ENCODE peak calls at places on chromosomes 3 and 15, in four cellular contexts. G, F, X and O are unnamed samples.

GRCh38 chr3:106056919-106057318 is 188.1 kb upstream of the CBLB start:
- DNase-seq in G (no peak), F (no peak), X (no peak), O (no peak)

GRCh38 chr3:168040624-168041208 is 55.0 kb downstream of the GOLIM4 start:
- DNase-seq in G (no peak), F (peak; percentile 45), X (peak; percentile 39), O (no peak)

GRCh38 chr3:172155880-172156279 is 116.5 kb downstream of the FNDC3B start:
- DNase-seq in G (no peak), F (no peak), X (no peak), O (no peak)

GRCh38 chr15:40964006-40964405 is 10.7 kb downstream of the CHAC1 start:
- DNase-seq in G (no peak), F (no peak), X (no peak), O (no peak)

GRCh38 chr3:120420855-120421570 is 29.8 kb downstream of the FSTL1 start:
- DNase-seq in G (no peak), F (no peak), X (peak; percentile 35), O (no peak)

GRCh38 chr15:40122239-40122638 is 13.6 kb upstream of the BMF start:
- DNase-seq in G (no peak), F (no peak), X (no peak), O (no peak)

GRCh38 chr3:47394867-47395266 is 14.0 kb downstream of the PTPN23 start:
- DNase-seq in G (no peak), F (no peak), X (no peak), O (no peak)

GRCh38 chr3:128480278-128480677 is 12.7 kb downstream of the GATA2 start:
- DNase-seq in G (no peak), F (no peak), X (no peak), O (no peak)

GRCh38 chr3:65170357-65171090 is 482.7 kb upstream of the ADAMTS9 start:
- DNase-seq in G (peak; percentile 59), F (no peak), X (peak; percentile 94), O (no peak)

GRCh38 chr3:178203152-178203551 is 333.1 kb upstream of the KCNMB2 start:
- DNase-seq in G (no peak), F (no peak), X (no peak), O (no peak)

GRCh38 chr3:59189561-59190338 is 139.9 kb upstream of the CFAP20DC start:
- DNase-seq in G (no peak), F (no peak), X (no peak), O (no peak)

GRCh38 chr15:91426412-91426811 is 326.4 kb downstream of the SV2B start:
- DNase-seq in G (no peak), F (no peak), X (no peak), O (no peak)

GRCh38 chr15:32636908-32637567 is 4.5 kb upstream of the SCG5 start:
- DNase-seq in G (no peak), F (no peak), X (no peak), O (no peak)

GRCh38 chr3:87033205-87033604 is 42.3 kb upstream of the VGLL3 start:
- DNase-seq in G (no peak), F (no peak), X (no peak), O (no peak)

GRCh38 chr3:177377166-177377565 is 179.9 kb upstream of the TBL1XR1 start:
- DNase-seq in G (no peak), F (no peak), X (no peak), O (no peak)

GRCh38 chr15:67969892-67970291 is 84.2 kb upstream of the PIAS1 start:
- DNase-seq in G (no peak), F (no peak), X (no peak), O (no peak)

GRCh38 chr15:38650936-38651327 is 86.3 kb upstream of the RASGRP1 start:
- DNase-seq in G (no peak), F (no peak), X (no peak), O (no peak)

GRCh38 chr3:10370429-10370828 is 49.5 kb upstream of the SEC13 start:
- DNase-seq in G (no peak), F (no peak), X (peak; percentile 64), O (no peak)

GRCh38 chr3:130504701-130505100 is 12.3 kb upstream of the COL6A6 start:
- DNase-seq in G (no peak), F (no peak), X (no peak), O (no peak)

DNA sequence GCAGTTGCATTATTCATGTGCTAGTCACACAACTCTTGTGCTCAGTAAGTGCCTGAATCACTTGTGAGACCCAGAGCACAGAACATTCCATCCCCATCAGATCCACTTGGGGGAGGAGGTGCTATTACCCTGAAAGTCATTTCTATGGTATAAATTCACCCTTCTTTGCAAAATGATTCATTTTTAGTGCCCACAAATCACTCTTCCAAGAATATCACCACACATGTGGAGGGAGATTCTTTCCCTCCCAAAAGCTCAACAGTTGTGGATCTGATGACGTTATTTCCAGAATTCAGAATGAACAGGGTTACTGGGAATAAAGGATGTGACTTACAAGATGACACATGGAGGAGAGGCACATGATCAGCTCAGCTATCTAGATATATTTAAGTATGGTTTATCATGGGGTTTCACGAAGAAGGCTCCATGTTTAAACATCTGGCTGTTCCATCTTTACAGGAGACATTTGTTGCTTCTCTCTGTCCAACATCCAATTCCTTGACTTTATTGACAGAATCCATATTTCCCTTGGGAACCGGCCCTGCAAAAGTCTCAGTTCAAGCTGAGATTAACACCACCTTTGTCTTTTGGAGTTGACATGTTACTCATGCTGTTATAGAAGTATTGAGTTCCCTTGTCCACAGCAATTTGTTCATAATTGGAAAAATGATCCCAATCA is 214.2 kb upstream of the PROK2 start:
- DNase-seq in G (no peak), F (no peak), X (peak; percentile 57), O (no peak)
- TF ChIP-seq CTCF in G (no peak), F (no peak), X (no peak), O (no peak)

GRCh38 chr3:103511891-103512290 is 1077.1 kb downstream of the ZPLD1 start:
- DNase-seq in G (no peak), F (no peak), X (no peak), O (no peak)
- TF ChIP-seq CTCF in G (no peak), F (no peak), X (no peak), O (no peak)

DNA sequence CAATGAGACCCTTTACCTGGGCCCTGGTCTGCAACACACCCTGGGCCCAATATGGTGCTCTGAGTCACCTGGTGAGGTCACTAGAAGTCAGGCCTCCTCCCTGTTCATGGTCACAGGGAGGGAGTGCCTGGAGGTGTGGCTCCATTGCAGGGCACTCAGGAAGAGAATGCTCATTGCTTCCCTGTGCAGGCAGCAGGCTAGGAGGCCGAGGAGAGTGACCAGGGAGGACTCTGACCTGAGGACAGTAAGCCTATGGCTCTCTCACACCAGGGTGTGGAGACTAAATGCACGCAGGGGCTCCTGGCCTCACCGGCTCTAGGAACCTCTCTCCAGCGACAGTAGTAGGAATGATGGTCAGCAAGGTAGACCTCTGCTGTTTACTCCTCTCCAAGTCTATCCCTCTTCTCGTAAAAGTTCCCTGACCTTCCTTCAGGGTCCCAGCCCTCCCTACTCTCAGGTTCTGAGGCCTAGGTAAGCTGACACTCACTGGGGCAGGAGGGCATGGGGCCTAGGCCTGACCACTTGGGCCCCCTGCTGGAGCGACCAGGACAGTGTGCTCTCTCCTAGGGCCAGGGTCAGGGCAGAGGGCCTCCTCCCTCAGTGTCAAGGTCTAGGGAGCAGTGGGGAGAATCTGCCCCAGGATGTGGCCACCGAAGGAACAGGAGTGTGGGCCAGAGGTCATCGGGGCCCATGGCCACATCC is 9.6 kb upstream of the SLCO2A1 start:
- DNase-seq in G (no peak), F (peak; percentile 73), X (no peak), O (no peak)
- TF ChIP-seq CTCF in G (peak; percentile 21), F (peak; percentile 62), X (peak; percentile 36), O (peak; percentile 27)

GRCh38 chr15:98231696-98232440 is 271.4 kb downstream of the ARRDC4 start:
- DNase-seq in G (no peak), F (no peak), X (peak; percentile 1), O (no peak)

DNA sequence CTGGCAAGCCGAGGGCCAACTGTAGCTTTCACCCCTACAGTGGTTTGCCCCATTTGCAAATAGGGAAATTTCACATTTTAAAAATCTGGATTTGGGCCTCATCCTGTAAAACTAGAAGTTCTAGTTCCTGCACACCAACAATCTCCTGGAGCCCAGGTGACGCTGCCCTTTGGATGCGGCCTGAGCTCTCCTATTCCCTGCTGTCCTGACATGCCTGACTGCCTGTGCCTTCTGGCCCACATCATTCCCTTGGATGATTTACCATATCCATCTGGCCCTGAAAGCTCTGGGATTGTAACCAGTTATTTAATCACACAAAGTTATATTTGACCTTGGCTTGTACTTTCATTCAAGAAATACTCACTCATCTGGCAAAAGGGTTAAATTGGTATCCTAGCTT is 272.3 kb downstream of the ARRDC4 start:
- DNase-seq in G (no peak), F (no peak), X (no peak), O (no peak)
- TF ChIP-seq CTCF in G (no peak), F (no peak), X (no peak), O (no peak)

GRCh38 chr15:64067564-64068030 is 21.3 kb upstream of the DAPK2 start:
- DNase-seq in G (peak; percentile 55), F (peak; percentile 83), X (peak; percentile 60), O (peak; percentile 68)
- TF ChIP-seq CTCF in G (peak; percentile 88), F (peak; percentile 90), X (peak; percentile 77), O (peak; percentile 81)

GRCh38 chr3:146382386-146382785 is 87.0 kb downstream of the PLSCR2 start:
- DNase-seq in G (no peak), F (no peak), X (peak; percentile 54), O (no peak)
- TF ChIP-seq CTCF in G (no peak), F (peak; percentile 54), X (peak; percentile 67), O (peak; percentile 39)

GRCh38 chr3:69385723-69386483 is at the start of gene FRMD4B:
- DNase-seq in G (peak; percentile 85), F (peak; percentile 50), X (no peak), O (peak; percentile 34)
- TF ChIP-seq CTCF in G (no peak), F (peak; percentile 13), X (peak; percentile 56), O (peak; percentile 39)

DNA sequence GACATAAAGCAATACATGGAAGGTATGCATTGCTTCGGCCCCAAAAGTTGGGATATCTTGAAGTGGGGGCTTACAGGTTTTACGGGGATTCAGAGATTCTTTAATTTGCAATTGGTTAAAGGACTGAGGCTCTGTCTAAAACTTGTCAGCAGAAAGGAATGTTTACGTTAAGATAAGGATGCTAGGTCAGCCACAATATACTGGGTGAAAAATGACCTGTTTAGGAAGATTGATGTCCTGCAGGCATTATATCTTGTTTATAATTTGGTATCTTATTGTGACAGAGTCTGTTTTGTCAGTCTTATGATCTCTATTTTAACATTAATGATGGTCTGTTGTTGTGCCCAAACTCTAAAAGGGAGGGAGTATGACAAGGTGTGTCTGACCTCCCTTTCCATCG is 15.3 kb upstream of the CCNDBP1 start:
- DNase-seq in G (no peak), F (no peak), X (no peak), O (no peak)
- TF ChIP-seq CTCF in G (no peak), F (no peak), X (no peak), O (no peak)